ENCODE peak calls at places on chromosomes 12 and 14, in ten cellular contexts. A is effector memory CD4-positive, alpha-beta T cell; B is stomach; E is neuronal stem cell; O is CD4-positive, CD25-positive, alpha-beta regulatory T cell; T is tibial artery; R is PC-3; S is fibroblast of lung; J is endodermal cell; V is naive thymus-derived CD4-positive, alpha-beta T cell. U is an unnamed sample.

GRCh38 chr14:31881531-31882310 is 195.4 kb upstream of the ARHGAP5 start:
- DNase-seq in A (no peak), B (no peak), E (no peak), O (no peak), T (no peak), R (peak), S (no peak), J (no peak), V (no peak), U (no peak)

GRCh38 chr14:88791629-88792571 is 853 bp downstream of the EML5 start:
- DNase-seq in A (no peak), B (peak), E (peak), O (peak), T (no peak), R (no peak), S (no peak), J (peak), V (peak), U (no peak)

GRCh38 chr12:54207539-54208267 is 18.9 kb upstream of the SMUG1 start:
- DNase-seq in A (peak), B (peak), E (peak), O (peak), T (peak), R (peak), S (peak), J (peak), V (peak), U (peak)

GRCh38 chr12:57632898-57633825 is at the start of gene B4GALNT1:
- DNase-seq in A (no peak), B (peak), E (peak), O (peak), T (no peak), R (peak), S (peak), J (peak), V (peak), U (peak)

GRCh38 chr12:124684971-124685688 is 117.7 kb upstream of the NCOR2 start:
- DNase-seq in A (no peak), B (no peak), E (no peak), O (no peak), T (peak), R (peak), S (peak), J (peak), V (no peak), U (no peak)

GRCh38 chr14:77111021-77111420 is 13.0 kb downstream of the CIPC start:
- DNase-seq in A (no peak), B (peak), E (peak), O (no peak), T (no peak), R (no peak), S (no peak), J (peak), V (no peak), U (no peak)

GRCh38 chr12:64256166-64256800 is 34.2 kb upstream of the KICS2 start:
- DNase-seq in A (no peak), B (no peak), E (peak), O (peak), T (no peak), R (peak), S (peak), J (no peak), V (peak), U (no peak)

GRCh38 chr14:99522457-99522891 is 41.3 kb downstream of the CCNK start:
- DNase-seq in A (no peak), B (no peak), E (no peak), O (no peak), T (no peak), R (peak), S (peak), J (peak), V (no peak), U (peak)

GRCh38 chr12:89951050-89951693 is 242.5 kb upstream of the ATP2B1 start:
- DNase-seq in A (no peak), B (no peak), E (no peak), O (peak), T (no peak), R (peak), S (peak), J (no peak), V (no peak), U (no peak)

GRCh38 chr12:80269953-80270552 is 170.7 kb downstream of the OTOGL start:
- DNase-seq in A (no peak), B (no peak), E (peak), O (peak), T (no peak), R (peak), S (peak), J (peak), V (no peak), U (no peak)

GRCh38 chr12:2834581-2835491 is at the start of gene NRIP2:
- DNase-seq in A (no peak), B (no peak), E (no peak), O (no peak), T (no peak), R (no peak), S (peak), J (peak), V (no peak), U (no peak)

GRCh38 chr12:20361416-20361815 is 6.9 kb upstream of the PDE3A start:
- DNase-seq in A (no peak), B (no peak), E (no peak), O (no peak), T (no peak), R (no peak), S (no peak), J (no peak), V (no peak), U (no peak)

GRCh38 chr14:50061664-50062437 is 54.5 kb downstream of the VCPKMT start:
- DNase-seq in A (peak), B (peak), E (no peak), O (peak), T (no peak), R (peak), S (peak), J (peak), V (peak), U (no peak)

GRCh38 chr12:113043240-113043639 is 13.3 kb upstream of the DTX1 start:
- DNase-seq in A (no peak), B (no peak), E (no peak), O (no peak), T (no peak), R (no peak), S (no peak), J (no peak), V (no peak), U (no peak)

GRCh38 chr14:24260780-24261157 is 2.2 kb downstream of the TGM1 start:
- DNase-seq in A (no peak), B (no peak), E (no peak), O (no peak), T (no peak), R (no peak), S (no peak), J (no peak), V (no peak), U (no peak)

GRCh38 chr12:49648722-49649032 is 25.3 kb downstream of the PRPF40B start:
- DNase-seq in A (no peak), B (no peak), E (no peak), O (no peak), T (no peak), R (no peak), S (no peak), J (no peak), V (no peak), U (no peak)

GRCh38 chr14:32217301-32217700 is 14.2 kb upstream of the RNU6-8 start:
- DNase-seq in A (no peak), B (no peak), E (no peak), O (no peak), T (no peak), R (no peak), S (no peak), J (no peak), V (no peak), U (no peak)

GRCh38 chr12:12018454-12018853 is 52.3 kb upstream of the BCL2L14 start:
- DNase-seq in A (no peak), B (no peak), E (no peak), O (no peak), T (no peak), R (peak), S (peak), J (peak), V (no peak), U (no peak)

GRCh38 chr12:26281320-26281719 is 85.9 kb downstream of the SSPN start:
- DNase-seq in A (no peak), B (no peak), E (no peak), O (no peak), T (no peak), R (no peak), S (peak), J (no peak), V (no peak), U (no peak)

GRCh38 chr12:33994857-33995808 is 27.2 kb upstream of the ALG10 start:
- DNase-seq in A (no peak), B (no peak), E (no peak), O (no peak), T (no peak), R (no peak), S (no peak), J (no peak), V (no peak), U (no peak)

GRCh38 chr14:105094193-105094907 is 29.1 kb upstream of the GPR132 start:
- DNase-seq in A (no peak), B (no peak), E (no peak), O (no peak), T (peak), R (no peak), S (no peak), J (no peak), V (no peak), U (no peak)
- H3K27ac ChIP-seq in A (peak), B (peak), E (no peak), O (peak), T (peak), R (no peak), S (no peak), J (no peak), V (peak), U (peak)

GRCh38 chr14:71166434-71166833 is 259.2 kb downstream of the PCNX1 start:
- DNase-seq in A (no peak), B (no peak), E (no peak), O (no peak), T (no peak), R (peak), S (peak), J (peak), V (no peak), U (no peak)

GRCh38 chr14:71163050-71163841 is 256.0 kb downstream of the PCNX1 start:
- DNase-seq in A (no peak), B (no peak), E (no peak), O (no peak), T (no peak), R (no peak), S (no peak), J (no peak), V (no peak), U (no peak)

GRCh38 chr14:71165121-71165574 is 257.9 kb downstream of the PCNX1 start:
- DNase-seq in A (no peak), B (no peak), E (no peak), O (no peak), T (no peak), R (no peak), S (no peak), J (no peak), V (no peak), U (no peak)

GRCh38 chr14:71163842-71164500 is 256.7 kb downstream of the PCNX1 start:
- DNase-seq in A (no peak), B (no peak), E (no peak), O (no peak), T (no peak), R (no peak), S (no peak), J (no peak), V (no peak), U (no peak)

DNA sequence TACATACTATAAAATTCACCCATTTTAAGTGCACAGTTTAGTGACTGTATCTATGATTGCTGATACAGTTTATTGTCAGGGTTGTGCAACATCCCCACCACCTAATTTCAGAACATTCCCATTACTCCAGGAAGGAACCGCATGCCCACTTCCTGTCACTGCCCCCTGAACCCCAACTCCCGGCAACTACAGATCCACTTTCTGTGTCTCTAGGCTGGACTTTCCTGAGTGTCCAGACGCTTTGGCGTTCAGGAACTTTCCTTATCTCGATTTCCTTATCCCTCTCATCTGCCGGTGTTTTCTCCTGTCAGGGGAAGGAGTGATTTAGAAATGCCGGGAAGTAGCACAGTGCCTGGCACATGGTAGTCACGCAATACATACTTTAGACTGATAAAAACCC is 258.4 kb downstream of the PCNX1 start:
- DNase-seq in A (no peak), B (no peak), E (no peak), O (no peak), T (no peak), R (no peak), S (no peak), J (no peak), V (no peak), U (no peak)
- H3K4me3 ChIP-seq in A (no peak), B (no peak), E (no peak), O (no peak), T (no peak), R (no peak), S (no peak), J (no peak), V (no peak), U (no peak)

DNA sequence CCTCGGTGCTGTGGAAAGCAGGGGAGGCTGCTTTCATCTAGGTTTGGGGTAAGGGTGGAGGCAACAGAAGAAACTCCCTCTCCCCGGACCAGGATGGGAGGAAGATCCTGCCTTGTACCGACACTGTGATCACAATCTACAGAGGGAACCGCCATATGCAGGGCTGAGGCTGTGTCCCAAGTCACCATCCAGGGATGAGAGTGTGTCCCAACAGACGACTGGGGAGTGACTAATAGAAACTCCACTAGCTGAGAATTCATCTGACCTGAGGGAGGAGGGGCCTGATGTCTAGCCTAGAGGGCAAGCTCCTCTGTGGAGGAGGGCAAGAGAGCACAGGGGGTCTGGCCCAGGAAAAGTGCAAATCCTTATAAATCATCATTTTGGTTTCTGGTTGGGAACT is 172.4 kb downstream of the CALM1 start:
- DNase-seq in A (no peak), B (no peak), E (no peak), O (no peak), T (no peak), R (no peak), S (no peak), J (no peak), V (no peak), U (no peak)
- H3K27ac ChIP-seq in A (no peak), B (peak), E (no peak), O (no peak), T (peak), R (no peak), S (no peak), J (no peak), V (no peak), U (no peak)

DNA sequence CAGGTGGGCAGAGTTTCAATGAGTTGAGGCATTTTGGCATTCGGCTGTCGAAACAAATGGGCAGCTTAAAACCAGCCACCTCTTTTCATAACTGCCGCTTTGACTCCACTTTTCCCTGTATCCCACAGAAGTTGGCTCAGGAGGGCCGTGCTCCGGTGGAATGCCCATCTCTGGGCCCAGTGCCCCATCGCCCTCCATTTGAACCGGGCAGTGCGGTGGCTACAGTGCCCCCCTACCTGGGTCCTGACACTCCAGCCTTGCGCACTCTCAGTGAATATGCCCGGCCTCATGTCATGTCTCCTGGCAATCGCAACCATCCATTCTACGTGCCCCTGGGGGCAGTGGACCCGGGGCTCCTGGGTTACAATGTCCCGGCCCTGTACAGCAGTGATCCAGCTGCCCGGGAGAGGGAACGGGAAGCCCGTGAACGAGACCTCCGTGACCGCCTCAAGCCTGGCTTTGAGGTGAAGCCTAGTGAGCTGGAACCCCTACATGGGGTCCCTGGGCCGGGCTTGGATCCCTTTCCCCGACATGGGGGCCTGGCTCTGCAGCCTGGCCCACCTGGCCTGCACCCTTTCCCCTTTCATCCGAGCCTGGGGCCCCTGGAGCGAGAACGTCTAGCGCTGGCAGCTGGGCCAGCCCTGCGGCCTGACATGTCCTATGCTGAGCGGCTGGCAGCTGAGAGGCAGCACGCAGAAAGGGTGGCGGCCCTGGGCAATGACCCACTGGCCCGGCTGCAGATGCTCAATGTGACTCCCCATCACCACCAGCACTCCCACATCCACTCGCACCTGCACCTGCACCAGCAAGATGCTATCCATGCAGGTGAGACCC is 5.0 kb upstream of the RNU7-1 start:
- DNase-seq in A (no peak), B (no peak), E (no peak), O (no peak), T (no peak), R (no peak), S (no peak), J (no peak), V (no peak), U (no peak)
- H3K4me3 ChIP-seq in A (no peak), B (no peak), E (peak), O (peak), T (peak), R (no peak), S (peak), J (peak), V (no peak), U (peak)

GRCh38 chr14:61469771-61470170 is 148.4 kb downstream of the PRKCH start:
- DNase-seq in A (no peak), B (no peak), E (no peak), O (no peak), T (no peak), R (no peak), S (no peak), J (no peak), V (no peak), U (no peak)
- H3K27ac ChIP-seq in A (no peak), B (peak), E (no peak), O (peak), T (no peak), R (peak), S (peak), J (peak), V (peak), U (peak)